ENCODE peak calls at places on chromosomes 4 and X, in six cellular contexts. L, N, A, E, H and U are unnamed samples.

GRCh38 chrX:105658136-105658535 is 164.2 kb upstream of the NRK start:
- DNase-seq in H (no peak), E (no peak), L (no peak), A (no peak), N (peak; percentile 35), U (no peak)

GRCh38 chr4:105191621-105192210 is 45.0 kb downstream of the TET2 start:
- DNase-seq in H (no peak), E (no peak), N (peak; percentile 28), L (no peak), A (no peak), U (no peak)

GRCh38 chrX:40096395-40097091 is 1.2 kb downstream of the BCOR start:
- DNase-seq in N (peak; percentile 35), A (no peak), H (peak; percentile 85), E (no peak), L (peak; percentile 86), U (peak; percentile 45)

GRCh38 chrX:21394792-21395191 is 20.6 kb downstream of the CNKSR2 start:
- DNase-seq in L (no peak), E (no peak), A (no peak), H (no peak), N (no peak), U (no peak)

GRCh38 chrX:65522739-65523372 is 11.7 kb downstream of the LAS1L start:
- DNase-seq in A (no peak), E (no peak), H (no peak), L (no peak), N (peak; percentile 41), U (no peak)

GRCh38 chr4:98851806-98852205 is 77.1 kb downstream of the EIF4E start:
- DNase-seq in H (no peak), E (no peak), N (no peak), L (no peak), A (no peak), U (no peak)

GRCh38 chr4:77465271-77465670 is 140.3 kb upstream of the CXCL13 start:
- DNase-seq in A (peak; percentile 50), L (no peak), H (peak; percentile 78), E (no peak), N (peak; percentile 48), U (peak; percentile 38)

GRCh38 chr4:21768349-21769310 is 179.9 kb downstream of the KCNIP4 start:
- DNase-seq in H (no peak), E (peak; percentile 28), N (peak; percentile 60), L (no peak), A (no peak), U (peak; percentile 38)

GRCh38 chr4:155009288-155009687 is 199.1 kb upstream of the NPY2R start:
- DNase-seq in N (no peak), H (no peak), L (no peak), E (no peak), A (no peak), U (no peak)

GRCh38 chrX:119541188-119541587 is 24.0 kb downstream of the STEEP1 start:
- DNase-seq in N (peak; percentile 71), L (no peak), H (peak; percentile 64), A (no peak), E (peak; percentile 33), U (no peak)

GRCh38 chr4:57342406-57342805 is 232.2 kb upstream of the IGFBP7 start:
- DNase-seq in E (no peak), L (no peak), N (peak; percentile 83), H (no peak), A (no peak), U (no peak)

GRCh38 chrX:115367455-115367854 is 77.9 kb downstream of the LUZP4 start:
- DNase-seq in E (no peak), N (no peak), H (no peak), L (no peak), A (no peak), U (no peak)

GRCh38 chr4:98938386-98938785 is 9.5 kb upstream of the EIF4E start:
- DNase-seq in A (no peak), N (peak; percentile 52), H (no peak), E (no peak), L (no peak), U (peak; percentile 8)

GRCh38 chr4:17068885-17069284 is 170.4 kb upstream of the LDB2 start:
- DNase-seq in N (no peak), A (no peak), E (no peak), L (no peak), H (no peak), U (no peak)

GRCh38 chr4:26384380-26385057 is 63.7 kb downstream of the RBPJ start:
- DNase-seq in E (no peak), N (no peak), H (no peak), L (no peak), A (no peak), U (no peak)

GRCh38 chrX:103066606-103067005 is 2.6 kb upstream of the BEX1 start:
- DNase-seq in L (no peak), A (no peak), E (no peak), H (no peak), N (peak; percentile 45), U (no peak)

GRCh38 chrX:103063918-103064434 is at the start of gene BEX1:
- DNase-seq in H (peak; percentile 86), L (peak; percentile 70), A (peak; percentile 68), N (no peak), E (no peak), U (peak; percentile 51)

GRCh38 chrX:103061486-103061885 is 2.5 kb downstream of the BEX1 start:
- DNase-seq in A (no peak), L (no peak), E (no peak), H (no peak), N (peak; percentile 16), U (no peak)

DNA sequence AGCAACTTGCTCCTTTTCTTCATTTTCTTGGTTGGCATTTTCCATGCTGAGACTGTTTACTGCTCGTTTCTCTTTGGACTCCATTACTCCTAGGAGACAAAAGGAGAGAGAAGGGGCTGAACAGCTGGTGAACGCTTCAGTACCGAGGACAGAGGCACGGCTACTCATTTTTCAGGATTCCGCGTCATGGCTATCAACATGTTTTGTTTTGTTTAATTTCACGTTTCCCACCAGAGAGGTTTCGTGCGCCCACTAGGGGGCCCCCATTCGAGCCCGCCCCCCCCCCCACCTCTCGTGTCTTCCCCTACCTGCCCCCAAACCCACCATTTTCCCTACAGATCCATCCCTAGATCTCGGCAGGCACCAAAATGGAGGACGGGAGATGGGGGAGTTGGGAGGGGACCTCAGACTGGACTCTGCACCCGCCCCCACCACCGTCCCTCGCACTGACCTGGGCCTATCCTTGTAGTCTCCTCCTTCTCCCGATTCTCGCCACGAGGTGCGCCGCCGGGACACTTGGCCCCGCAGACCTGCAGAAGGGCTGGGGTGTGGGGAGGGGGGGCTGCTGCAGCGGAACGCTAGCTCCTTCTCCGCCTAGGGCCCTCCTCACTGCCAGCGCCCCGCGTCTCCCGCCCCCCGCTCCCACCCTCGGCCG is 653 bp downstream of the BEX1 start:
- DNase-seq in H (peak; percentile 81), A (peak; percentile 43), L (peak; percentile 58), E (no peak), N (peak; percentile 43), U (no peak)
- TF ChIP-seq CTCF in H (peak; percentile 43), A (no peak), L (no peak), E (no peak), N (no peak), U (no peak)

DNA sequence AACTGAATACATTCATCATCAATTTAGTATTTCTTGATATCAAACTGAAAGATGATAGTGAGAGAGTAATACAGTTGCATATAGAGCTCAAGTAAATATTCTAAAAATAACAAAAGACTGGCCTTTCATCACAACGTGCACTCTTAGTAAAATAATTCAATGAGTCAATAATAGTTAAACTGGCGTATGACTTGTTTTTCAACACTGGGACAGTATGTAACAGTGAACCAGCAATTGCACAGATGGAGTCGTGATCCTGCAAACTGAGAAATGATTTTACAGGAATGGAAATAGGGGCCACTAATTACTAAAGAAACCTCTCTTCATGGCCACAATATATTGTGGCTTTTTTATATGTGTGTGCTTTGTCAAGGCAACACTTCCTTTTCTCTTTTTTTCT is 137.4 kb downstream of the SLC4A4 start:
- DNase-seq in A (no peak), N (no peak), E (no peak), L (no peak), H (no peak), U (no peak)
- TF ChIP-seq CTCF in A (no peak), N (no peak), E (no peak), L (no peak), H (no peak), U (no peak)

GRCh38 chr4:6296026-6296425 is 26.4 kb downstream of the WFS1 start:
- DNase-seq in H (peak; percentile 65), A (no peak), L (no peak), E (no peak), N (no peak), U (no peak)
- TF ChIP-seq CTCF in H (no peak), A (no peak), L (no peak), E (no peak), N (no peak), U (no peak)

DNA sequence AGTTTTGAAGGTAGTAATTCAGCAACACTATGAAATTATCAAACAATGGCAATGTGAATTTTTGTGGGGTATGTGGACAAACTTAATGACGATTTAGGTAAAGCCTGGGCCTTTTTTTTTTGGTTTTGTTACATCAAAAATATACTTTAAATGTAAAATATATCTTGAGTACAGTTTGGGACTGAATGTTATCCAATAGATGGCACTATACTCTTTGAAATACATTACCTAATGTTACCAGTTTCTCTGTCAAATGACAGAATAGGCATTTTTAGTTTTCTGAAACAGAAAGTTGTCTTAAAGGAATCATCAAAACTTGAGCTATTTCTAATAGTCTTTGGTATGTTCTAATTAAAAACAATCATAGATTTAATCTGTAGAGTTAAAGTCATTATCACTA is 1651.9 kb downstream of the C4orf33 start:
- DNase-seq in A (no peak), L (no peak), E (no peak), N (peak; percentile 13), H (no peak), U (no peak)
- TF ChIP-seq CTCF in A (peak; percentile 24), L (no peak), E (peak; percentile 18), N (peak; percentile 55), H (peak; percentile 71), U (no peak)

GRCh38 chr4:7392438-7393374 is 42.0 kb downstream of the PSAPL1 start:
- DNase-seq in N (peak; percentile 12), A (no peak), L (no peak), E (no peak), H (peak; percentile 54), U (no peak)
- TF ChIP-seq CTCF in N (peak; percentile 22), A (no peak), L (no peak), E (no peak), H (no peak), U (no peak)

GRCh38 chr4:152356428-152357034 is 179.4 kb downstream of the FBXW7 start:
- DNase-seq in H (no peak), N (no peak), L (no peak), A (no peak), E (no peak), U (no peak)
- TF ChIP-seq CTCF in H (no peak), N (peak; percentile 47), L (no peak), A (no peak), E (peak; percentile 22), U (no peak)

GRCh38 chrX:140318306-140318705 is 186.6 kb downstream of the SOX3 start:
- DNase-seq in L (no peak), N (peak; percentile 28), A (no peak), E (no peak), H (no peak), U (no peak)

GRCh38 chrX:140317462-140317861 is 187.4 kb downstream of the SOX3 start:
- DNase-seq in E (no peak), L (no peak), A (no peak), H (no peak), N (no peak), U (no peak)
- TF ChIP-seq CTCF in E (no peak), L (no peak), A (no peak), H (peak; percentile 76), N (no peak), U (no peak)